ENCODE peak calls at places on chromosomes 6 and 20, in five cellular contexts. A is effector memory CD4-positive, alpha-beta T cell; U is stomach; O is upper lobe of left lung; N is psoas muscle. J is an unnamed sample.

GRCh38 chr6:9039258-9039657 is 603.9 kb upstream of the SLC35B3 start:
- DNase-seq in A (no peak), U (no peak), O (no peak), N (no peak), J (no peak)

GRCh38 chr6:113758214-113758613 is 98.9 kb upstream of the MARCKS start:
- DNase-seq in A (no peak), U (no peak), O (no peak), N (no peak), J (no peak)

GRCh38 chr6:111852704-111853103 is 20.5 kb downstream of the FYN start:
- DNase-seq in A (no peak), U (no peak), O (no peak), N (no peak), J (no peak)

GRCh38 chr20:34824861-34825529 is 456 bp downstream of the NCOA6 start:
- DNase-seq in A (peak; percentile 36), U (peak; percentile 61), O (peak; percentile 95), N (peak; percentile 81), J (peak; percentile 63)

GRCh38 chr6:33765368-33765767 is 18.7 kb upstream of the IP6K3 start:
- DNase-seq in A (no peak), U (no peak), O (no peak), N (no peak), J (no peak)

GRCh38 chr6:118748311-118749062 is 97.1 kb upstream of the CEP85L start:
- DNase-seq in A (no peak), U (no peak), O (peak; percentile 50), N (peak; percentile 85), J (no peak)

GRCh38 chr6:140344149-140344913 is 969.9 kb upstream of the CITED2 start:
- DNase-seq in A (no peak), U (no peak), O (no peak), N (no peak), J (no peak)

GRCh38 chr6:16849280-16850210 is 88.3 kb upstream of the ATXN1 start:
- DNase-seq in A (no peak), U (no peak), O (no peak), N (peak; percentile 48), J (peak; percentile 45)

GRCh38 chr20:16292227-16292626 is 281.0 kb downstream of the KIF16B start:
- DNase-seq in A (no peak), U (no peak), O (no peak), N (no peak), J (no peak)

GRCh38 chr6:34476462-34476861 is 10.6 kb downstream of the PACSIN1 start:
- DNase-seq in A (no peak), U (no peak), O (peak; percentile 55), N (no peak), J (no peak)

GRCh38 chr6:37272834-37273566 is 15.1 kb upstream of the TMEM217 start:
- DNase-seq in A (no peak), U (no peak), O (no peak), N (no peak), J (no peak)

GRCh38 chr6:126550323-126550722 is 210.4 kb downstream of the CENPW start:
- DNase-seq in A (no peak), U (no peak), O (no peak), N (no peak), J (no peak)

GRCh38 chr6:36676142-36677058 is 2.1 kb upstream of the CDKN1A start:
- DNase-seq in A (no peak), U (no peak), O (no peak), N (no peak), J (no peak)

GRCh38 chr6:138546733-138547185 is 47.5 kb upstream of the NHSL1 start:
- DNase-seq in A (no peak), U (no peak), O (no peak), N (no peak), J (peak; percentile 45)
- H3K4me1 ChIP-seq in A (no peaks in the 10 kb centered on the region), U (peaks cover 41% of the 10 kb centered on the region), O (peaks cover 28% of the 10 kb centered on the region), N (no peaks in the 10 kb centered on the region), J (no peaks in the 10 kb centered on the region)

GRCh38 chr20:10219993-10220750 is 1.5 kb downstream of the SNAP25 start:
- DNase-seq in A (no peak), U (no peak), O (no peak), N (no peak), J (no peak)
- H3K4me3 ChIP-seq in A (no peak overlapping the region), U (peak overlapping the region; percentile 35), O (no peak overlapping the region), N (no peak overlapping the region), J (no peak overlapping the region)

DNA sequence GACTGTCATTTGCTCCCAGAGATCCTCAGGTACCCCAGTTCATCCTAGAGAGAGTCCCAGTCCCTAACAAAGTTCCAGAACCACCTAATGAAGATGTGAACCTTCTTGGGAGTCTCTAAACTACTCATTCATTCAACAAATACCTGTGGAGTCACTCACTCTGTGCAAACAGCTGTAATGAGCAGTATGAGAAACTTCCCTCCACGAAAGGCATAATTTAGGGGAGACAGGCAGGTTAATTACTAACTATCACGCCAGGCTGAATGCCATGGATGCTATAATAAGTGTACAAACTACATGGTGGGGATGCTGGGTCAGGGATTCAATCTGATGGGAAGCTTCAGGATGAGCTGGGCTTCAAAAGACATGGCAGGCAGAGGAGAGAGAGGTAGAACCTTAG is 70.1 kb upstream of the AFDN start:
- DNase-seq in A (no peak), U (no peak), O (no peak), N (no peak), J (no peak)
- H3K4me1 ChIP-seq in A (no peaks in the 10 kb centered on the region), U (peaks cover 11% of the 10 kb centered on the region), O (peaks cover 10% of the 10 kb centered on the region), N (no peaks in the 10 kb centered on the region), J (no peaks in the 10 kb centered on the region)

DNA sequence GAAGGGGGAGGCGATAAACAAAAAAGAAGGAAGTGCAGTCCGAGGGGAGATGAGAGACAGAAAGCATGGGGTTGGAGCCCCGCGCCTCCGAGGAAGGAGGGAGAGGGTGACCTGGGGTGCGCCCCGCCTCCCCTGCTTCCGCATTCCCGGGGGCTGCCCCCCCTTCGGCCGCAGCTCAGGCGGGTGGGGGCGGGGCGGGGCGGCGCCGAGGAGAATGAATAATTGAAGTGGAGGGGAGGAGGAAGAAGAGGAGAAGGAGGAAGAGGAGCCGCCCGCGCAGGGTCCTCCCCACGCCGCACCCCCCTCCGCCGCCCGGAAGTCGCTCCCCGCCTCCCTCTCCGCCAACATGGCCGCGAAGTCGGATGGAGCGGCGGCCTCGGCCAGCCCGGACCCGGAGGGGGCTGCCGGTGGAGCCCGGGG is at the start of gene XKR7:
- DNase-seq in A (no peak), U (no peak), O (peak; percentile 84), N (no peak), J (no peak)
- H3K4me3 ChIP-seq in A (no peak within 1 kb of the TSS), U (peak within 1 kb of the TSS; percentile 43), O (peak within 1 kb of the TSS; percentile 35), N (no peak within 1 kb of the TSS), J (no peak within 1 kb of the TSS)

GRCh38 chr6:5695260-5696245 is 311.2 kb downstream of the NRN1 start:
- DNase-seq in A (no peak), U (no peak), O (no peak), N (no peak), J (no peak)
- H3K4me1 ChIP-seq in A (no peaks in the 10 kb centered on the region), U (no peaks in the 10 kb centered on the region), O (peaks cover 7% of the 10 kb centered on the region), N (no peaks in the 10 kb centered on the region), J (no peaks in the 10 kb centered on the region)

J was measured in CD4-positive, CD25-positive, alpha-beta regulatory T cell.